ENCODE peak calls at places on chromosomes 7 and 10, in eight cellular contexts. H is fibroblast of villous mesenchyme; F is GM10248; E is colonic mucosa; K is dorsolateral prefrontal cortex; L is sigmoid colon; U is IMR-90; G is CD4-positive, alpha-beta T cell. Y is an unnamed sample.

GRCh38 chr7:156178214-156178613 is 366.0 kb upstream of the SHH start:
- DNase-seq in F (no peak), K (no peak), L (no peak), H (no peak), G (no peak), E (no peak), U (no peak), Y (no peak)

GRCh38 chr7:1541431-1542162 is 11.1 kb downstream of the MAFK start:
- DNase-seq in G (no peak), K (no peak), F (no peak), U (no peak), L (peak; percentile 65), H (no peak), E (no peak), Y (no peak)

GRCh38 chr7:108079291-108080057 is 50.7 kb downstream of the LAMB4 start:
- DNase-seq in F (no peak), U (peak; percentile 95), G (no peak), E (no peak), K (no peak), H (peak; percentile 94), L (peak; percentile 70), Y (no peak)

GRCh38 chr7:2321020-2321419 is 6.8 kb upstream of the SNX8 start:
- DNase-seq in L (no peak), E (no peak), H (peak; percentile 36), G (no peak), F (no peak), U (peak; percentile 22), K (no peak), Y (no peak)

GRCh38 chr10:107611101-107611500 is 446.6 kb upstream of the SORCS1 start:
- DNase-seq in F (no peak), G (no peak), H (peak; percentile 12), U (no peak), E (no peak), K (no peak), L (no peak), Y (no peak)

GRCh38 chr10:102775973-102776669 is 32.4 kb downstream of the WBP1L start:
- DNase-seq in F (no peak), H (peak; percentile 94), E (peak; percentile 62), L (peak; percentile 97), K (peak; percentile 51), G (peak; percentile 21), U (peak; percentile 91), Y (peak; percentile 56)

GRCh38 chr7:47149208-47149864 is 432.6 kb downstream of the TNS3 start:
- DNase-seq in K (no peak), H (no peak), L (no peak), F (no peak), G (no peak), E (no peak), U (no peak), Y (no peak)

GRCh38 chr10:71620642-71621041 is 98.9 kb downstream of the C10orf105 start:
- DNase-seq in F (no peak), H (no peak), E (no peak), U (no peak), K (no peak), L (no peak), G (no peak), Y (no peak)

GRCh38 chr7:71488308-71488707 is 356.4 kb downstream of the GALNT17 start:
- DNase-seq in E (no peak), H (peak; percentile 12), F (no peak), L (no peak), K (no peak), U (no peak), G (no peak), Y (no peak)

GRCh38 chr7:37552021-37552420 is 103.4 kb upstream of the ELMO1 start:
- DNase-seq in L (no peak), F (no peak), K (no peak), U (no peak), G (no peak), H (no peak), E (no peak), Y (no peak)

GRCh38 chr7:15130666-15131541 is 228.4 kb upstream of the DGKB start:
- DNase-seq in L (no peak), E (no peak), U (peak; percentile 58), F (no peak), G (no peak), K (no peak), H (peak; percentile 18), Y (no peak)

GRCh38 chr7:26078437-26079362 is 73.3 kb upstream of the NFE2L3 start:
- DNase-seq in G (peak; percentile 74), H (peak; percentile 24), K (peak; percentile 74), E (peak; percentile 76), L (peak; percentile 76), U (no peak), F (peak; percentile 75), Y (peak; percentile 92)

GRCh38 chr7:1043552-1044188 is 676 bp upstream of the GPR146 start:
- DNase-seq in F (no peak), E (peak; percentile 48), K (no peak), L (no peak), U (no peak), H (no peak), G (no peak), Y (no peak)

GRCh38 chr10:100656479-100656878 is 88.9 kb upstream of the PAX2 start:
- DNase-seq in U (no peak), L (no peak), H (no peak), E (no peak), F (peak; percentile 55), G (no peak), K (no peak), Y (peak; percentile 26)

GRCh38 chr7:132352774-132353173 is 223.5 kb downstream of the PLXNA4 start:
- DNase-seq in H (peak; percentile 1), L (no peak), K (no peak), F (no peak), E (no peak), U (no peak), G (no peak), Y (no peak)

GRCh38 chr10:74612195-74612594 is 214.2 kb upstream of the KAT6B start:
- DNase-seq in K (no peak), G (no peak), L (no peak), H (peak; percentile 18), U (peak; percentile 42), E (no peak), F (no peak), Y (no peak)

GRCh38 chr10:132910901-132911711 is 31.3 kb downstream of the CFAP46 start:
- DNase-seq in L (peak; percentile 56), K (peak; percentile 41), H (no peak), G (no peak), U (no peak), E (no peak), F (no peak), Y (no peak)

DNA sequence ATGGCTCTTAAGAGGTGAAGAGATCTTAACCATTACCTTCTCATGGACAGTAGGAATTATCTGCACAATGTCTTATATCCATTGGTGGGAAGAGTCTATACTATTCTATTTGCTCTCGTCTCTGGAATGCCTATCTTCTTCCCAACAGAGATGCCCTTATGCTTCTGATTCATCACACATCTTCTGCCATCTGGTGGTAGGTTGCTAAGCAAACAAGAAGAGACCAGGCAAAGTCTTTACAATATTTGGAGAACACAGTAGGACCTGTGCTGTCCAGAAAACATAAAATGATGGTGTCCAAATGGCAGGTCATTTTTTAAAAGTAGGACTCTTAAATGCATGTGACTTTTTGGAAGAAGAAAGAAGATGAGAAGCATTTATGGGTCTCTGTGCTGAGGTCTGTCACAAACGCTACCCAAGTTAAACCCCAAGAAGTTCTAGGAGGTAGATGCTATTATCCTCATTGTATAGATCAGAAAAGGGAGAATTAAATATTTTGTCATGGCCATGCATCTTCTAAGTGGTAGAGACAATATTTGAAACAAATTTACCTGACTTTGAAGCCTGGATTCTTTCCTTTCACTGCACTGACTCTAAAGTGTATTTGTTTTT is 67.8 kb upstream of the NXPH1 start:
- DNase-seq in K (no peak), F (no peak), G (no peak), L (no peak), U (no peak), E (no peak), H (no peak), Y (no peak)
- TF ChIP-seq CTCF in K (peak; percentile 64), F (peak; percentile 41), G (no peak), L (no peak), U (no peak), E (no peak), H (no peak), Y (no peak)

GRCh38 chr7:141674702-141675101 is 27.3 kb downstream of the DENND11 start:
- DNase-seq in F (no peak), G (no peak), U (no peak), E (no peak), H (no peak), L (no peak), K (no peak), Y (peak; percentile 31)
- TF ChIP-seq CTCF in F (peak; percentile 7), G (no peak), U (peak; percentile 11), E (peak; percentile 20), H (peak; percentile 33), L (no peak), K (peak; percentile 58), Y (peak; percentile 39)

DNA sequence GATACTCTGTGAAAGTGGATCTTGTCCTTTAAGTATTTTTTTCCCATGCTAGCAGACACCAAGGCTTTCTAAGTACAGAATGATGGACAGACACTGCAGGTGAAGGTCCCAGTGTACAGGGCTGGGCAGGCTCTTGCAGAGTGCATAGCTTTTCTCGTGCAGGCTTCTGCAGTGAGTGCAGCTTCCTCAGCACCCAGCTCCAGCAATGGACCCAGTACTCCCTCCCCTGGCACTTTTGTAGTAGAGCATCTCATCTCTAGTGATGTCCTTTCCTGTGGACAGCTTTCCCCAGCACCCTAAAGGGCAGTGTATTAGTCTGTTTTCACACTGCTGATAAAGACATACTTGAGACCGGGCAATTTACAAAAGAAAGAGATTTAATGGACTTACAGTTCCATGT is 104.3 kb downstream of the CUL2 start:
- DNase-seq in E (no peak), U (no peak), F (no peak), L (no peak), K (no peak), G (no peak), H (peak; percentile 22), Y (no peak)
- TF ChIP-seq CTCF in E (no peak), U (peak; percentile 37), F (no peak), L (no peak), K (no peak), G (no peak), H (peak; percentile 42), Y (no peak)

GRCh38 chr7:100604078-100604975 is 2.2 kb downstream of the PCOLCE start:
- DNase-seq in L (peak; percentile 93), F (peak; percentile 91), K (peak; percentile 70), U (peak; percentile 46), E (peak; percentile 77), G (peak; percentile 57), H (peak; percentile 51), Y (peak; percentile 87)
- TF ChIP-seq CTCF in L (peak; percentile 43), F (peak; percentile 42), K (peak; percentile 51), U (peak; percentile 36), E (peak; percentile 32), G (peak; percentile 62), H (peak; percentile 32), Y (peak; percentile 72)

GRCh38 chr7:128347573-128348147 is 4.0 kb upstream of the RBM28 start:
- DNase-seq in H (peak; percentile 59), U (peak; percentile 45), K (peak; percentile 73), L (no peak), F (peak; percentile 52), E (no peak), G (peak; percentile 20), Y (peak; percentile 73)
- TF ChIP-seq CTCF in H (peak; percentile 83), U (peak; percentile 88), K (peak; percentile 71), L (peak; percentile 47), F (peak; percentile 51), E (peak; percentile 28), G (peak; percentile 49), Y (peak; percentile 71)

Y was measured in activated CD8-positive, alpha-beta T cell treated with anti-CD3 and anti-CD28 coated beads for 36 hours.